ENCODE peak calls at places on chromosomes 16 and 17, in five cellular contexts. P is fibroblast of the aortic adventitia; B is stimulated activated CD4-positive, alpha-beta T cell treated with anti-CD3 and anti-CD28 coated beads, Interleukin-2, amount 100 ng/mL, for 48 hours; D is T follicular helper cell; N is CD8-positive, alpha-beta memory T cell. I is an unnamed sample.
A peak's percentile ranks its signal among the peaks of the same experiment; 100 is the strongest.

GRCh38 chr16:22770866-22771265 is 43.1 kb upstream of the HS3ST2 start:
- DNase-seq in P (no peak), B (no peak), D (no peak), N (no peak), I (no peak)

GRCh38 chr17:37824534-37825485 is 80.0 kb upstream of the HNF1B start:
- DNase-seq in N (no peak), D (no peak), B (no peak), P (peak; percentile 71), I (peak; percentile 78)

GRCh38 chr16:31201511-31202401 is 804 bp downstream of the PYCARD start:
- DNase-seq in N (peak; percentile 61), D (peak; percentile 25), P (no peak), B (no peak), I (no peak)

GRCh38 chr17:42179911-42180410 is 981 bp downstream of the KCNH4 start:
- DNase-seq in P (peak; percentile 46), N (peak; percentile 19), D (no peak), B (peak; percentile 29), I (no peak)

GRCh38 chr17:3838206-3838605 is 7.8 kb downstream of the NCBP3 start:
- DNase-seq in P (no peak), D (no peak), N (no peak), B (no peak), I (no peak)

GRCh38 chr16:65788434-65789147 is 577.9 kb upstream of the CDH5 start:
- DNase-seq in P (no peak), D (no peak), B (no peak), N (no peak), I (no peak)

GRCh38 chr17:67434061-67434525 is 57.0 kb downstream of the PITPNC1 start:
- DNase-seq in N (peak; percentile 73), P (no peak), D (peak; percentile 58), B (peak; percentile 26), I (no peak)

GRCh38 chr16:28280881-28281836 is 11.2 kb upstream of the SBK1 start:
- DNase-seq in N (no peak), D (no peak), P (no peak), B (no peak), I (no peak)

GRCh38 chr16:88461291-88462269 is 8.5 kb downstream of the ZFPM1 start:
- DNase-seq in P (no peak), B (no peak), N (no peak), D (no peak), I (no peak)

GRCh38 chr16:29675811-29676643 is 3.0 kb upstream of the QPRT start:
- DNase-seq in N (no peak), P (no peak), D (no peak), B (no peak), I (no peak)

GRCh38 chr17:72476134-72476533 is 355.3 kb downstream of the SOX9 start:
- DNase-seq in P (no peak), N (no peak), B (no peak), D (no peak), I (no peak)

GRCh38 chr17:47882247-47882646 is 13.8 kb upstream of the SP2 start:
- DNase-seq in D (no peak), B (no peak), N (no peak), P (peak; percentile 49), I (no peak)

GRCh38 chr17:19019041-19019941 is 14.7 kb upstream of the FAM83G start:
- DNase-seq in B (no peak), P (no peak), D (no peak), N (no peak), I (no peak)

GRCh38 chr16:29745126-29745852 is 501 bp downstream of the C16orf54 start:
- DNase-seq in P (no peak), B (peak; percentile 28), N (peak; percentile 76), D (no peak), I (no peak)

GRCh38 chr16:14202697-14203096 is 131.6 kb downstream of the MRTFB start:
- DNase-seq in N (no peak), P (peak; percentile 47), D (no peak), B (no peak), I (peak; percentile 43)

GRCh38 chr17:21004016-21004930 is 38.5 kb downstream of the USP22 start:
- DNase-seq in D (no peak), N (no peak), B (no peak), P (no peak), I (no peak)

GRCh38 chr17:17808706-17809432 is 27.9 kb downstream of the SREBF1 start:
- DNase-seq in P (peak; percentile 42), B (no peak), D (no peak), N (no peak), I (no peak)

GRCh38 chr16:30989469-30990047 is 4.6 kb downstream of the HSD3B7 start:
- DNase-seq in D (no peak), B (no peak), N (no peak), P (no peak), I (no peak)

GRCh38 chr16:82876951-82877350 is 250.2 kb downstream of the CDH13 start:
- DNase-seq in N (no peak), D (no peak), P (no peak), B (no peak), I (no peak)

GRCh38 chr17:43444223-43445008 is 39.4 kb upstream of the DHX8 start:
- DNase-seq in N (no peak), D (no peak), B (no peak), P (no peak), I (no peak)

GRCh38 chr17:64653325-64653984 is 8.7 kb downstream of the SMURF2 start:
- DNase-seq in B (no peak), N (no peak), P (peak; percentile 66), D (no peak), I (no peak)

GRCh38 chr17:47875586-47875985 is 20.4 kb upstream of the SP2 start:
- DNase-seq in B (no peak), N (no peak), D (no peak), P (no peak), I (no peak)

GRCh38 chr16:83940630-83941378 is 12.2 kb upstream of the OSGIN1 start:
- DNase-seq in D (no peak), P (no peak), B (no peak), N (no peak), I (no peak)

GRCh38 chr16:20911361-20911760 is 10.8 kb downstream of the LYRM1 start:
- DNase-seq in N (no peak), B (no peak), P (peak; percentile 60), D (no peak), I (no peak)

GRCh38 chr16:24075929-24076716 is 180.0 kb upstream of the CACNG3 start:
- DNase-seq in P (no peak), B (peak; percentile 13), N (no peak), D (no peak), I (no peak)

GRCh38 chr17:67105213-67105612 is 60.9 kb downstream of the CACNG1 start:
- DNase-seq in D (no peak), P (peak; percentile 86), B (no peak), N (no peak), I (no peak)

GRCh38 chr16:11955713-11956123 is 9.3 kb upstream of the TNFRSF17 start:
- DNase-seq in D (no peak), N (no peak), B (no peak), P (peak; percentile 89), I (no peak)

GRCh38 chr17:43660816-43661493 is 767 bp downstream of the MEOX1 start:
- DNase-seq in P (no peak), D (peak; percentile 6), N (no peak), B (no peak), I (no peak)

GRCh38 chr17:20280832-20281231 is 186.5 kb downstream of the LGALS9B start:
- DNase-seq in N (no peak), P (no peak), D (no peak), B (no peak), I (no peak)

GRCh38 chr16:30458561-30459394 is 13.1 kb upstream of the SEPHS2 start:
- DNase-seq in D (peak; percentile 32), N (peak; percentile 71), B (peak; percentile 76), P (no peak), I (no peak)

GRCh38 chr17:70313031-70313430 is 143.7 kb downstream of the KCNJ2 start:
- DNase-seq in N (no peak), B (no peak), P (no peak), D (no peak), I (no peak)

GRCh38 chr16:6573577-6573976 is 759.1 kb upstream of the RBFOX1 start:
- DNase-seq in N (no peak), B (no peak), D (no peak), P (no peak), I (no peak)

GRCh38 chr17:28347261-28347891 is 10.0 kb downstream of the POLDIP2 start:
- DNase-seq in B (no peak), N (no peak), D (no peak), P (peak; percentile 95), I (peak; percentile 56)

GRCh38 chr17:82351254-82351712 is 7.8 kb upstream of the TEX19 start:
- DNase-seq in N (no peak), B (no peak), P (no peak), D (no peak), I (no peak)

GRCh38 chr17:61495161-61495857 is 43.1 kb downstream of the TBX4 start:
- DNase-seq in N (no peak), B (no peak), D (no peak), P (peak; percentile 54), I (no peak)

GRCh38 chr16:75237398-75238131 is 13.9 kb downstream of the BCAR1 start:
- DNase-seq in P (no peak), B (no peak), D (no peak), N (no peak), I (no peak)